ENCODE peak calls at places on chromosome 15, in five cellular contexts. One of them, this sample, is unnamed.

GRCh38 chr15:76286231-76286879 is 24.9 kb downstream of the ETFA start:
- DNase-seq in OCI-LY7: peak; percentile 26
- DNase-seq in Karpas-422: no peak
- DNase-seq in GM12865: peak; percentile 58
- DNase-seq in GM06990: no peak
- DNase-seq in this sample: peak; percentile 12

GRCh38 chr15:53586815-53587214 is 172.6 kb downstream of the WDR72 start:
- DNase-seq in OCI-LY7: peak; percentile 11
- DNase-seq in GM06990: no peak
- DNase-seq in Karpas-422: peak; percentile 82
- DNase-seq in GM12865: peak; percentile 37
- DNase-seq in this sample: peak; percentile 5

GRCh38 chr15:32908135-32908801 is 190.5 kb downstream of the GREM1 start:
- DNase-seq in Karpas-422: peak; percentile 84
- DNase-seq in OCI-LY7: peak; percentile 90
- DNase-seq in GM12865: peak; percentile 92
- DNase-seq in GM06990: peak; percentile 72
- DNase-seq in this sample: peak; percentile 19

GRCh38 chr15:98501632-98502031 is 146.7 kb upstream of the IGF1R start:
- DNase-seq in Karpas-422: no peak
- DNase-seq in OCI-LY7: no peak
- DNase-seq in GM06990: no peak
- DNase-seq in GM12865: no peak
- DNase-seq in this sample: no peak

GRCh38 chr15:71662306-71662705 is 148.0 kb upstream of the NR2E3 start:
- DNase-seq in OCI-LY7: no peak
- DNase-seq in GM12865: no peak
- DNase-seq in GM06990: no peak
- DNase-seq in Karpas-422: no peak
- DNase-seq in this sample: no peak

GRCh38 chr15:29031502-29032228 is 145.9 kb downstream of the APBA2 start:
- DNase-seq in Karpas-422: no peak
- DNase-seq in OCI-LY7: no peak
- DNase-seq in GM12865: no peak
- DNase-seq in GM06990: no peak
- DNase-seq in this sample: no peak

GRCh38 chr15:46526726-46527110 is 891.9 kb downstream of the SQOR start:
- DNase-seq in Karpas-422: no peak
- DNase-seq in GM06990: no peak
- DNase-seq in GM12865: no peak
- DNase-seq in OCI-LY7: no peak
- DNase-seq in this sample: no peak

GRCh38 chr15:61749169-61749568 is 311.1 kb downstream of the VPS13C start:
- DNase-seq in GM12865: no peak
- DNase-seq in OCI-LY7: no peak
- DNase-seq in GM06990: no peak
- DNase-seq in Karpas-422: no peak
- DNase-seq in this sample: peak; percentile 91

GRCh38 chr15:75606711-75607684 is 18.5 kb downstream of the SNUPN start:
- DNase-seq in OCI-LY7: no peak
- DNase-seq in GM06990: no peak
- DNase-seq in Karpas-422: no peak
- DNase-seq in GM12865: no peak
- DNase-seq in this sample: peak; percentile 29

GRCh38 chr15:68383161-68384074 is 48.5 kb downstream of the ITGA11 start:
- DNase-seq in Karpas-422: peak; percentile 89
- DNase-seq in GM12865: peak; percentile 79
- DNase-seq in GM06990: no peak
- DNase-seq in OCI-LY7: peak; percentile 63
- DNase-seq in this sample: peak; percentile 63

GRCh38 chr15:100309109-100309983 is 32.4 kb downstream of the ADAMTS17 start:
- DNase-seq in GM12865: no peak
- DNase-seq in OCI-LY7: no peak
- DNase-seq in Karpas-422: no peak
- DNase-seq in GM06990: no peak
- DNase-seq in this sample: no peak

GRCh38 chr15:90202929-90203328 is 1.8 kb downstream of the SEMA4B start:
- DNase-seq in Karpas-422: no peak
- DNase-seq in GM06990: no peak
- DNase-seq in GM12865: no peak
- DNase-seq in OCI-LY7: no peak
- DNase-seq in this sample: no peak

GRCh38 chr15:67080900-67081431 is 15.6 kb downstream of the SMAD3 start:
- DNase-seq in GM12865: peak; percentile 97
- DNase-seq in OCI-LY7: peak; percentile 98
- DNase-seq in GM06990: peak; percentile 83
- DNase-seq in Karpas-422: peak; percentile 96
- DNase-seq in this sample: peak; percentile 95

GRCh38 chr15:70437882-70438331 is 325.5 kb downstream of the UACA start:
- DNase-seq in Karpas-422: no peak
- DNase-seq in GM12865: no peak
- DNase-seq in OCI-LY7: no peak
- DNase-seq in GM06990: no peak
- DNase-seq in this sample: peak; percentile 20

GRCh38 chr15:39887832-39888231 is 32.2 kb downstream of the GPR176 start:
- DNase-seq in Karpas-422: peak; percentile 41
- DNase-seq in OCI-LY7: peak; percentile 8
- DNase-seq in GM12865: peak; percentile 18
- DNase-seq in GM06990: no peak
- DNase-seq in this sample: peak; percentile 69

GRCh38 chr15:68822818-68823217 is 2.1 kb upstream of the ANP32A start:
- DNase-seq in GM06990: no peak
- DNase-seq in GM12865: no peak
- DNase-seq in Karpas-422: no peak
- DNase-seq in OCI-LY7: no peak
- DNase-seq in this sample: no peak

GRCh38 chr15:49215768-49216739 is 46.0 kb downstream of the GALK2 start:
- DNase-seq in GM12865: peak; percentile 77
- DNase-seq in GM06990: peak; percentile 40
- DNase-seq in Karpas-422: peak; percentile 80
- DNase-seq in OCI-LY7: peak; percentile 60
- DNase-seq in this sample: no peak

GRCh38 chr15:61997786-61998185 is 62.5 kb downstream of the VPS13C start:
- DNase-seq in OCI-LY7: no peak
- DNase-seq in GM12865: no peak
- DNase-seq in Karpas-422: no peak
- DNase-seq in GM06990: no peak
- DNase-seq in this sample: peak; percentile 38

GRCh38 chr15:78203346-78204225 is 30.8 kb downstream of the ACSBG1 start:
- DNase-seq in GM06990: no peak
- DNase-seq in Karpas-422: no peak
- DNase-seq in GM12865: no peak
- DNase-seq in OCI-LY7: no peak
- DNase-seq in this sample: no peak

GRCh38 chr15:52021128-52021671 is 2.2 kb downstream of the MAPK6 start:
- DNase-seq in GM12865: peak; percentile 93
- DNase-seq in Karpas-422: peak; percentile 86
- DNase-seq in OCI-LY7: peak; percentile 61
- DNase-seq in GM06990: peak; percentile 61
- DNase-seq in this sample: peak; percentile 96

GRCh38 chr15:31330111-31330785 is 3.6 kb downstream of the KLF13 start:
- DNase-seq in GM06990: no peak
- DNase-seq in GM12865: no peak
- DNase-seq in Karpas-422: no peak
- DNase-seq in OCI-LY7: no peak
- DNase-seq in this sample: no peak

GRCh38 chr15:31330836-31331235 is 4.2 kb downstream of the KLF13 start:
- DNase-seq in GM06990: no peak
- DNase-seq in OCI-LY7: no peak
- DNase-seq in GM12865: no peak
- DNase-seq in Karpas-422: no peak
- DNase-seq in this sample: no peak

GRCh38 chr15:31328999-31329639 is 2.5 kb downstream of the KLF13 start:
- DNase-seq in OCI-LY7: peak; percentile 85
- DNase-seq in GM06990: peak; percentile 56
- DNase-seq in Karpas-422: peak; percentile 66
- DNase-seq in GM12865: peak; percentile 79
- DNase-seq in this sample: no peak

GRCh38 chr15:31328425-31328998 is 1.9 kb downstream of the KLF13 start:
- DNase-seq in OCI-LY7: peak; percentile 50
- DNase-seq in GM06990: peak; percentile 73
- DNase-seq in Karpas-422: peak; percentile 73
- DNase-seq in GM12865: peak; percentile 77
- DNase-seq in this sample: peak; percentile 38

DNA sequence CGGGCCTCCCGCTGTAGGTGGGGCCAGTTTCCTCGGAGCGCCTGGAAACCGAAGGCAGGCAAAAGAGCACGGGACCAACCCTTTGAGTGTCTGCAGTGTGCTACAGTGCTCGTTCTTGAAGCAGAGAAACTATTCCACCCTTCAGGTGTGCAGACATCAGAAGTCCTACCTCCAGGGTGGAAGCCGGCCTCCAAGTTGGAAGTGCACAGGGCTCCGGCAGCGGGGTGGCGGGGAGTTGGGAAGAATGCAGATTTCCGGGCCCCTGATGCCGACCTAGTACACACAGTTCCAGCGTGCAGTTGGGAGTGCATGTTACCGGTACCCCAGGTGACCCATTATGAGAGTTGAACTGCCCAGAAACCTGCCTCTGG is 3.0 kb downstream of the KLF13 start:
- DNase-seq in GM06990: no peak
- DNase-seq in OCI-LY7: no peak
- DNase-seq in Karpas-422: no peak
- DNase-seq in GM12865: no peak
- DNase-seq in this sample: no peak
- H3K4me3 ChIP-seq in GM06990: peak overlapping the region; percentile 78
- H3K4me3 ChIP-seq in OCI-LY7: peak overlapping the region; percentile 81
- H3K4me3 ChIP-seq in Karpas-422: peak overlapping the region; percentile 83
- H3K4me3 ChIP-seq in GM12865: peak overlapping the region; percentile 66
- H3K4me3 ChIP-seq in this sample: no peak overlapping the region

GRCh38 chr15:88623061-88623460 is 1.9 kb downstream of the AEN start:
- DNase-seq in OCI-LY7: no peak
- DNase-seq in Karpas-422: no peak
- DNase-seq in GM06990: no peak
- DNase-seq in GM12865: peak; percentile 60
- DNase-seq in this sample: peak; percentile 96

GRCh38 chr15:88623632-88624031 is 2.5 kb downstream of the AEN start:
- DNase-seq in Karpas-422: no peak
- DNase-seq in OCI-LY7: no peak
- DNase-seq in GM12865: no peak
- DNase-seq in GM06990: no peak
- DNase-seq in this sample: no peak

GRCh38 chr15:88624156-88624970 is 3.2 kb downstream of the AEN start:
- DNase-seq in GM12865: peak; percentile 75
- DNase-seq in OCI-LY7: peak; percentile 85
- DNase-seq in GM06990: no peak
- DNase-seq in Karpas-422: peak; percentile 80
- DNase-seq in this sample: peak; percentile 64

GRCh38 chr15:88625943-88626741 is 5.0 kb downstream of the AEN start:
- DNase-seq in OCI-LY7: no peak
- DNase-seq in GM12865: no peak
- DNase-seq in Karpas-422: no peak
- DNase-seq in GM06990: no peak
- DNase-seq in this sample: no peak

DNA sequence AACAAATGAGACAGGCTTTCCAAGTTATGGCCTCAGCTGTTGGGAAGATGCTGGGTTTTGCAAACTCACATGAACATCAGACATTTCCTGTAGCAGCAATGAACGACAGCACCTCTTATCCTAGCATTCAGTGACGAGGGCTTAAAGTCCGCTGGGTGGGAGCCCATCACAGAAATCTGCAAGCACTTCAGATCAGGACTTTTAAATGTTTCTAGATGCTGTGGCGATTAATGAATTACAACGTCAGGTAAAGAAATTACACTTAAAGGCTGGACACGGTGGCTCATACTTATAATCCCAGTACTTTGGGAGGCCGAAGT is 3.8 kb downstream of the AEN start:
- DNase-seq in GM12865: no peak
- DNase-seq in OCI-LY7: no peak
- DNase-seq in Karpas-422: no peak
- DNase-seq in GM06990: no peak
- DNase-seq in this sample: no peak
- H3K4me3 ChIP-seq in GM12865: peak overlapping the region; percentile 2
- H3K4me3 ChIP-seq in OCI-LY7: peak overlapping the region; percentile 99
- H3K4me3 ChIP-seq in Karpas-422: peak overlapping the region; percentile 87
- H3K4me3 ChIP-seq in GM06990: peak overlapping the region; percentile 70
- H3K4me3 ChIP-seq in this sample: peak overlapping the region; percentile 7

GRCh38 chr15:85750319-85750806 is 44.4 kb downstream of the KLHL25 start:
- DNase-seq in GM12865: no peak
- DNase-seq in Karpas-422: no peak
- DNase-seq in GM06990: no peak
- DNase-seq in OCI-LY7: no peak
- DNase-seq in this sample: peak; percentile 59
- H3K4me3 ChIP-seq in GM12865: no peak overlapping the region
- H3K4me3 ChIP-seq in Karpas-422: no peak overlapping the region
- H3K4me3 ChIP-seq in GM06990: no peak overlapping the region
- H3K4me3 ChIP-seq in OCI-LY7: no peak overlapping the region
- H3K4me3 ChIP-seq in this sample: no peak overlapping the region

GRCh38 chr15:85027033-85027380 is 45.4 kb downstream of the PDE8A start:
- DNase-seq in OCI-LY7: no peak
- DNase-seq in GM06990: no peak
- DNase-seq in GM12865: no peak
- DNase-seq in Karpas-422: no peak
- DNase-seq in this sample: no peak

GRCh38 chr15:85024509-85025336 is 43.1 kb downstream of the PDE8A start:
- DNase-seq in GM12865: no peak
- DNase-seq in OCI-LY7: no peak
- DNase-seq in GM06990: no peak
- DNase-seq in Karpas-422: no peak
- DNase-seq in this sample: peak; percentile 74

GRCh38 chr15:85024003-85024402 is 42.3 kb downstream of the PDE8A start:
- DNase-seq in Karpas-422: no peak
- DNase-seq in OCI-LY7: no peak
- DNase-seq in GM12865: no peak
- DNase-seq in GM06990: no peak
- DNase-seq in this sample: no peak

GRCh38 chr15:85026304-85027032 is 44.8 kb downstream of the PDE8A start:
- DNase-seq in Karpas-422: no peak
- DNase-seq in GM06990: no peak
- DNase-seq in OCI-LY7: no peak
- DNase-seq in GM12865: peak; percentile 37
- DNase-seq in this sample: no peak

DNA sequence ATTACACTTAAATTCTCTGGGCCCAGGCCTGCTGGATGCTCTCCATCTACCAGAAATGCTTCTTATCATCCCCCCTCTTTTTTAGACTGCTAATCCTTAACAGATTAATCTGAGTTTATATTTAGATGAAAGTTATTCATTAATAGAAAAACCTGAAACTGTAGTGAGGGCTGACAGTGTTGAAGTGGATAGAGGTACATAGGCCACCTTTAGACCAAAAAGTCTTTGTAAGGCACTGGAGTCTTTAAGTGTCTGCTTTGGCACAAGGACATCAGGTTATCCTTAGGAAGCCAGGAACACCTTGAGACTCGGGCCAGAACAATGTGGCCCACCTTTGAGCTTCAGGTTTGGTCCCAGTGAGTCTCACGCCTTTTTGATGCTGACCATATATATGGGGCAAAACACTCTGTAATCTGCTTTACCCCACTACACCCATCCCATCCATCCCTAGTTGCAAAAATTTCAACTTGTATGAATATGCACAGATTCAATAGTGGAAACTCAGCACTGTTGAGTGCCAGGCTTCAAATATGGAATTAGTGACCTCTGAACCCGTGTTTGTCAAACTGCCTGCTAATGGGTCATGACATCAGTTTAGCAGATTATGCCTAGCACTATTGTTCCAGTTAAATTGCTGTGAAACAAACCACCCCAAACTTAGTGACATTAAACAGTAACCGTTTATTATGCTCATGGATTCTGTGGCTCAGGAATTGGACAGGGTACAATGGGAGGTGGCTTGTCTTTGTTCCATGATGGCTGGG is 44.0 kb downstream of the PDE8A start:
- DNase-seq in Karpas-422: no peak
- DNase-seq in GM06990: no peak
- DNase-seq in OCI-LY7: no peak
- DNase-seq in GM12865: no peak
- DNase-seq in this sample: no peak
- H3K4me3 ChIP-seq in Karpas-422: no peak overlapping the region
- H3K4me3 ChIP-seq in GM06990: no peak overlapping the region
- H3K4me3 ChIP-seq in OCI-LY7: no peak overlapping the region
- H3K4me3 ChIP-seq in GM12865: no peak overlapping the region
- H3K4me3 ChIP-seq in this sample: no peak overlapping the region